ENCODE peak calls at places on chromosomes 5 and 9, in nine cellular contexts. R is H1, E is A673, I is GM23338, U is PC-9, H is HepG2, Z is MM.1S, T is GM23248, M is neural progenitor cell. J is an unnamed sample.

GRCh38 chr9:96045811-96046210 is 170.3 kb downstream of the ERCC6L2 start:
- DNase-seq in E (no peak), I (no peak), R (no peak), Z (no peak), T (no peak), H (no peak), M (no peak), U (no peak), J (no peak)

GRCh38 chr9:127634698-127635097 is 22.6 kb downstream of the STXBP1 start:
- DNase-seq in I (peak), T (no peak), Z (no peak), E (no peak), R (no peak), U (no peak), H (peak), M (no peak), J (no peak)

GRCh38 chr5:6829150-6829784 is 116.0 kb downstream of the TENT4A start:
- DNase-seq in M (no peak), R (no peak), Z (peak), I (no peak), T (peak), U (no peak), E (no peak), H (no peak), J (no peak)

GRCh38 chr5:30831123-30831522 is 362.4 kb upstream of the CDH6 start:
- DNase-seq in H (no peak), I (no peak), Z (no peak), T (no peak), R (no peak), M (no peak), E (no peak), U (no peak), J (no peak)

GRCh38 chr9:89686134-89686533 is 81.3 kb downstream of the GADD45G start:
- DNase-seq in H (no peak), Z (no peak), T (no peak), E (no peak), I (no peak), U (no peak), M (no peak), R (no peak), J (no peak)

GRCh38 chr5:9851458-9851857 is 221.3 kb upstream of the TAS2R1 start:
- DNase-seq in U (no peak), H (no peak), T (peak), R (no peak), M (peak), E (no peak), Z (no peak), I (no peak), J (no peak)

GRCh38 chr9:33388110-33388994 is 14.0 kb downstream of the AQP7 start:
- DNase-seq in E (no peak), U (no peak), Z (no peak), T (no peak), M (peak), H (no peak), I (peak), R (no peak), J (no peak)

GRCh38 chr9:34546834-34547827 is 24.3 kb upstream of the ENHO start:
- DNase-seq in I (peak), R (peak), Z (peak), M (peak), U (no peak), H (peak), T (peak), E (peak), J (peak)

GRCh38 chr9:13443380-13444271 is 164.1 kb upstream of the MPDZ start:
- DNase-seq in T (peak), H (no peak), R (no peak), E (no peak), M (peak), U (no peak), Z (no peak), I (no peak), J (no peak)

GRCh38 chr5:74622122-74622521 is 18.4 kb downstream of the ENC1 start:
- DNase-seq in E (no peak), Z (no peak), R (no peak), I (no peak), T (peak), H (no peak), U (peak), M (no peak), J (no peak)

DNA sequence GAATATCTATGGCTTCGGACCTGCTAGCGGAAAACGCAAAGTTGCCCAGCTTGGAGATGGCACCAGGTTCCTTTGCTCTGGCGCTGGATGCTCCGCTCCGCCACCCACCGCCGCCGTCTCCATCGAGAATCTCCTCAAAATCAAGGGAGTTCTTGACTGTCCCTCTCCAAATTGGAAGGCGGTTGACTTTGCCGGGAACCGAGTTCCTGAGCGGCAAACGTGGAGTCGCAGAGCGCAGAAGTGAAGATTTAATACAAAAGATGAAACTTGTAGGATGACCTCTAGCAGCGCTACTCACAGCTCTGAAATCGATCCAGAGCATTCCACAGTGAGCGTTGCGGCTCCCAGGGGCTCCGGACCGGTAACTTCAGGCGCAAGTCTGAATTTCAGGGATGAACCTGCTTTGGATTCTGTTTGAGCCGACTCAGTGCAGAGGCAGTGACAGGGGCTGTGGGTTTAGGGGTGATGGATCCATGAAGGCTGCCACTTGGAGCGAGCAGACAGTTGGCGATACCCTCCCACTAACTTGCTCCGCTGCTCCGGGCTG is 1641.5 kb upstream of the C9orf72 start:
- DNase-seq in U (no peak), R (peak), H (no peak), M (peak), T (no peak), Z (no peak), E (peak), I (peak), J (no peak)
- TF ChIP-seq EZH2 in U (no peak), R (no peak), H (no peak), M (peak), T (no peak), Z (no peak), E (no peak), I (no peak), J (no peak)

GRCh38 chr9:130664191-130665028 is at the start of gene PRDM12:
- DNase-seq in T (peak), U (no peak), R (peak), H (no peak), Z (no peak), M (peak), I (peak), E (no peak), J (no peak)

GRCh38 chr9:130665029-130665430 is 636 bp downstream of the PRDM12 start:
- DNase-seq in M (peak), R (no peak), E (no peak), H (no peak), Z (no peak), T (no peak), U (no peak), I (no peak), J (no peak)

GRCh38 chr9:130662099-130662926 is 2.1 kb upstream of the PRDM12 start:
- DNase-seq in E (no peak), T (no peak), M (peak), U (no peak), Z (no peak), I (peak), H (no peak), R (no peak), J (no peak)

GRCh38 chr9:130662927-130663257 is 1.5 kb upstream of the PRDM12 start:
- DNase-seq in T (no peak), U (no peak), I (peak), R (no peak), H (no peak), M (peak), Z (no peak), E (no peak), J (no peak)

GRCh38 chr9:130663258-130664171 is 879 bp upstream of the PRDM12 start:
- DNase-seq in H (no peak), E (no peak), U (no peak), T (peak), Z (no peak), M (peak), R (peak), I (peak), J (no peak)
- TF ChIP-seq EZH2 in H (peak), E (peak), U (no peak), T (peak), Z (peak), M (peak), R (peak), I (peak), J (no peak)

GRCh38 chr9:94639045-94639995 is at the start of gene FBP1:
- DNase-seq in I (peak), R (peak), U (peak), E (no peak), H (no peak), T (peak), M (peak), Z (peak), J (no peak)
- TF ChIP-seq EZH2 in I (peak), R (peak), U (no peak), E (no peak), H (no peak), T (peak), M (peak), Z (no peak), J (no peak)

GRCh38 chr5:136192526-136193395 is at the start of gene SMIM32:
- DNase-seq in I (peak), R (peak), Z (no peak), M (peak), T (peak), H (peak), E (peak), U (no peak), J (no peak)
- TF ChIP-seq EZH2 in I (peak), R (peak), Z (no peak), M (peak), T (peak), H (no peak), E (no peak), U (no peak), J (no peak)

GRCh38 chr5:73218552-73219171 is 45.7 kb downstream of the TMEM174 start:
- DNase-seq in M (peak), E (peak), T (peak), U (peak), I (peak), R (no peak), H (no peak), Z (no peak), J (no peak)

GRCh38 chr5:73215525-73215890 is 42.5 kb downstream of the TMEM174 start:
- DNase-seq in I (no peak), T (no peak), H (no peak), R (no peak), E (no peak), U (no peak), Z (no peak), M (no peak), J (no peak)

GRCh38 chr5:73213566-73213998 is 40.6 kb downstream of the TMEM174 start:
- DNase-seq in Z (no peak), T (peak), E (peak), H (no peak), I (peak), U (no peak), R (peak), M (no peak), J (no peak)

GRCh38 chr5:73214921-73215490 is 42.0 kb downstream of the TMEM174 start:
- DNase-seq in R (peak), M (peak), T (no peak), Z (no peak), E (no peak), U (no peak), H (no peak), I (peak), J (no peak)

DNA sequence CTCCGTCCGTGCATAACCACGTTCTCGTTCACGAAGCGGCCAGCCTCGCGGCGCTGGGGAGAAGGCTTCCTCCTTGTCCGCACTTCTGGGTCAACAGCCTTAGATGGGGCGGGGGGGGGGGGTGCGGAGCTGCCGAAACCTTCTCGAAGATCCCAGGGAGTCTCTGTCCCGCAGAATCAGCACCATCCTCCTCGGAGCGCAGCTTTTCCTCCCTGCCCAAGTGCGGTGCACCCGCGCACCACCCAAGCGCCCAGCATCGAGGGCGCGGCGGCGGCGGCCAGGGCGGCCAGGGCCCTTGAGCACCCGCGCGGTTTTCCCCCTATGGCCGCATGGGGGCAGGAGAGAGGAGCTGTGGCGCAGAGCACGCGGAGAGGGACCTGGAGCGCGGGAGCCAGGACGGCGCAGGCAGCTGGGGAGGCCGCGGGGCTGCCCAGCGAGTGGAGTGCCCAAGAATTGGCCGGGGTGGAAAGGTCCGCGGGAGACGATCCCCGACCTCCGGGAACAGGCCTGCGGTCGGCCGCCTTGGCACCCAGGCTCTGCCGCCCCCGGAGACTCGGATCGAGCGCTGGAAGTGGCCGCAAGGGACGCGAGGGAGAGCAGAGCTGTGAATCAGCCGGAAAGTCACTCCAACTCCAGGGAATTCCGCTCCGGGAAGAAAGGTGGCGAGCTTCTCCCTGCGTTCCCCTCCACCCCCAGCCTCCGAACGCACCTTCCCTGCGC is 43.1 kb downstream of the TMEM174 start:
- DNase-seq in T (peak), U (peak), I (peak), Z (peak), H (peak), R (peak), E (peak), M (peak), J (no peak)
- TF ChIP-seq EZH2 in T (no peak), U (no peak), I (peak), Z (no peak), H (no peak), R (peak), E (no peak), M (peak), J (no peak)

GRCh38 chr9:36985061-36985768 is 48.9 kb downstream of the PAX5 start:
- DNase-seq in T (no peak), H (no peak), E (no peak), M (no peak), R (no peak), Z (no peak), U (no peak), I (no peak), J (no peak)
- TF ChIP-seq EZH2 in T (no peak), H (no peak), E (no peak), M (no peak), R (peak), Z (no peak), U (no peak), I (no peak), J (no peak)